ENCODE peak calls at places on chromosome 15, in four cellular contexts. T is K562, G is GM12878, U is HepG2. X is an unnamed sample.

GRCh38 chr15:38163651-38164050 is 89.0 kb upstream of the SPRED1 start:
- DNase-seq in T (no peak), G (no peak), U (peak), X (no peak)

GRCh38 chr15:66738116-66738515 is 36.1 kb downstream of the SMAD6 start:
- DNase-seq in T (no peak), G (no peak), U (no peak), X (no peak)

GRCh38 chr15:31975446-31976229 is 54.7 kb upstream of the CHRNA7 start:
- DNase-seq in T (no peak), G (no peak), U (no peak), X (peak)

GRCh38 chr15:64247906-64248541 is 85.2 kb upstream of the PPIB start:
- DNase-seq in T (peak), G (peak), U (peak), X (no peak)

GRCh38 chr15:69718916-69719315 is 266.3 kb downstream of the RPLP1 start:
- DNase-seq in T (no peak), G (no peak), U (no peak), X (no peak)

GRCh38 chr15:56102401-56102800 is 109.0 kb upstream of the NEDD4 start:
- DNase-seq in T (no peak), G (no peak), U (no peak), X (no peak)

GRCh38 chr15:40871749-40872617 is 2.1 kb downstream of the RHOV start:
- DNase-seq in T (peak), G (peak), U (no peak), X (peak)

GRCh38 chr15:55993804-55994539 is 560 bp upstream of the NEDD4 start:
- DNase-seq in T (no peak), G (no peak), U (peak), X (peak)

GRCh38 chr15:38454687-38455071 is 752 bp downstream of the FAM98B start:
- DNase-seq in T (no peak), G (no peak), U (peak), X (no peak)

GRCh38 chr15:99635145-99635544 is 69.4 kb downstream of the MEF2A start:
- DNase-seq in T (no peak), G (no peak), U (no peak), X (no peak)

GRCh38 chr15:70962084-70962483 is 69.5 kb downstream of the LRRC49 start:
- DNase-seq in T (no peak), G (no peak), U (no peak), X (no peak)

GRCh38 chr15:89828324-89829145 is 13.9 kb upstream of the ANPEP start:
- DNase-seq in T (no peak), G (no peak), U (no peak), X (no peak)

GRCh38 chr15:71189723-71190122 is 74.5 kb downstream of the THSD4 start:
- DNase-seq in T (no peak), G (no peak), U (no peak), X (no peak)

GRCh38 chr15:40847225-40847961 is 3.5 kb downstream of the SPINT1 start:
- DNase-seq in T (peak), G (peak), U (peak), X (no peak)

GRCh38 chr15:21260966-21261395 is 179.3 kb downstream of the POTEB3 start:
- DNase-seq in T (no peak), G (no peak), U (no peak), X (no peak)

GRCh38 chr15:62821384-62822131 is 221.0 kb upstream of the TPM1 start:
- DNase-seq in T (no peak), G (no peak), U (peak), X (no peak)

GRCh38 chr15:47834093-47834492 is 116.8 kb downstream of the SEMA6D start:
- DNase-seq in T (no peak), G (no peak), U (no peak), X (no peak)

GRCh38 chr15:94255540-94255939 is 24.2 kb downstream of the MCTP2 start:
- DNase-seq in T (no peak), G (no peak), U (peak), X (no peak)

GRCh38 chr15:85750807-85751730 is 43.7 kb downstream of the KLHL25 start:
- DNase-seq in T (no peak), G (no peak), U (no peak), X (peak)

GRCh38 chr15:85748176-85748575 is 46.5 kb downstream of the KLHL25 start:
- DNase-seq in T (no peak), G (no peak), U (no peak), X (no peak)

GRCh38 chr15:85750319-85750806 is 44.4 kb downstream of the KLHL25 start:
- DNase-seq in T (no peak), G (no peak), U (no peak), X (no peak)

GRCh38 chr15:85748729-85749128 is 46.0 kb downstream of the KLHL25 start:
- DNase-seq in T (no peak), G (no peak), U (no peak), X (peak)

DNA sequence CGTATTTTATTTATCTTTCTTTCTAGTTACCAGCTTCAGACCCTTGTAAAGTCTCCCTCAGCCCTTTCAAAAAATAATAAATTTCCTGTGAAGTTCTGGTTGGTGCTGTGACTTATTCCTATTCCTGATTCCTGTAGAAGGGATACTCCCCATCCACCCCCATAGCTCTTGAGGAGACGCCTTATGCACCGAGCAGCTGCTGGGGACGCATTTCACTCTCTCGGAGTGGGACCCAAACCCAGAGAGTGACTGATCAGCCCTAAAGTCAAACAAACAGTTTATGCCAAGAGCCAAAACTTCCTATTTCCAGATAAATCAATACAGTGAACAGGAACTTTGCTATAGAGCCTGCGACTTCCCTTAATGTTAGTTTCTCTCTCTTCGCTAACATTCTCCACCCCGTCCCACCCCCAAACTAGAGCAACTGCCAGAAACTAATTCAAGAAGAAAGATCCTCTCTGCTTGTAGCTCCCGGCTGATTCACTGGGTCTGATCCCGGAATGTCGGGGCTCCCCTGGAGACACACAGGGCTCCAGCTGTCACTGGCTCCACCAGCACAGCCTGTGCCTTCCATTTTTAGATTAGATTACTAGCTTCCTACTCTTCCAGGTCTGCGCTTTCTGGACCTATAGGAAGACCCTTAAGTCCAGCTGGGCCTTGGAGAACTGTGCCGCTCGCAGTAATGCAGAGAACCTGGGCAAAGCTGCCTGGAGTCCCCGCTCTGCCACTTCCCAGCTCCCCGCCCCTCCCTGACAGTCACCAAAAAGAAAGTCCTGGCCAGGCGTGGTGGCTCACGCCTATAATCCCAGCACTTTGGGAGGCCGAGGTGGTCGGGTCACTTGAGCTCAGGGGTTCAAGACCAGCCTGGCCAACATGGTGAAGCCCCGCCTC is 45.2 kb downstream of the KLHL25 start:
- DNase-seq in T (no peak), G (no peak), U (no peak), X (no peak)
- TF ChIP-seq TCF7 in T (no peak), G (no peak), U (no peak), X (no peak)

GRCh38 chr15:78092111-78093041 is at the start of gene SH2D7:
- DNase-seq in T (no peak), G (no peak), U (no peak), X (no peak)

GRCh38 chr15:78085928-78086327 is 6.4 kb upstream of the SH2D7 start:
- DNase-seq in T (no peak), G (no peak), U (no peak), X (no peak)

GRCh38 chr15:78090422-78090821 is 1.9 kb upstream of the SH2D7 start:
- DNase-seq in T (no peak), G (no peak), U (no peak), X (no peak)

GRCh38 chr15:78087944-78088772 is 4.2 kb upstream of the SH2D7 start:
- DNase-seq in T (no peak), G (no peak), U (no peak), X (no peak)

GRCh38 chr15:78088773-78089080 is 3.6 kb upstream of the SH2D7 start:
- DNase-seq in T (no peak), G (no peak), U (peak), X (no peak)
- TF ChIP-seq TCF7 in T (no peak), G (no peak), U (no peak), X (no peak)

DNA sequence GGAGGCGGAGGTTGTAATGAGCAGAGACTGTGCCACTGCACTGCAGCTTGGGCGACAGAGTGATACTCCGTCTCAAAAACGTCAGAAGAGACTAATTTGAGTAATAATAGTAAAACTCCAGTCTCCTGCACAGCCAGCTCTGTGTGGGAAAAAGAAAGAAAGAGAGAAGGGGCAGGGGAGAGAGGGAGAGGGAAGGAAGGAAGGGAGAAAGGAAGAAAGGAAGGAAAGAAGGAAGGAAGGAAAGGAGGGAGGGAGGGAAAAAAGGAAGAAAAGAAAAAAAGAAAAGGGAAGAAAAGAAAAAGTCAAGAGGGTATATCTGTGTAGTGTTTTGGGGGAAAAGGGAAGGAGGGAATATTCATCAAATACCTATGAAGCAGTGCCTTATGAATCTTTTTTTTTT is 23.1 kb upstream of the PDIA3 start:
- DNase-seq in T (no peak), G (no peak), U (no peak), X (no peak)
- TF ChIP-seq TCF7 in T (no peak), G (no peak), U (no peak), X (no peak)

DNA sequence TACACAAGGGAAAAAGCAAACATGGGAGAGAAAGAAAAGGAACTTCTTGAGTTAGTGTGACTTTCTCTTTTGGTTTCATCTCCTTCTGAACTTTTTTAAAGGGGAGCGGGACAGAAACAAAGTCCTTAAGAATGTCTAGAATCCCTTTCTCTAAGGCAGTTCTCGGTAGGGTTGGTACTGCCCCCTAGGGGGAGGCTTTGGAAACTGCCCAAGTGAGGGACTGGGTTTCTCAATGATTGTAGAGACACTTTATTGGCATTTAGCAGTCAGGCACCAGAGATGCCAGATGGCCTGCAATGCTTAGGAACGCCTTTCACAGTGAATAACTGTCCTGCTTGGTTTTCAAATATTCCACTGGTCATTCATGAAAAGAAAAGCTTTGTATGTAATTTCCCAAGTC is 172.6 kb downstream of the WDR72 start:
- DNase-seq in T (peak), G (no peak), U (peak), X (peak)
- TF ChIP-seq TCF7 in T (no peak), G (no peak), U (no peak), X (no peak)